ENCODE peak calls at places on chromosomes 6 and 20, in five cellular contexts. L, V, A, E and O are unnamed samples. For H3K27me3, the result is how much of the 10 kb centered on the place peaks cover.

GRCh38 chr20:21090112-21090737 is 15.9 kb downstream of the LINC00237 start:
- DNase-seq in L (no peak), V (no peak), A (peak), E (no peak), O (no peak)

GRCh38 chr20:45843506-45843905 is 9.9 kb downstream of the SNX21 start:
- DNase-seq in L (no peak), V (no peak), A (no peak), E (no peak), O (no peak)

GRCh38 chr20:5677389-5677788 is 72.8 kb upstream of the SHLD1 start:
- DNase-seq in L (no peak), V (no peak), A (no peak), E (no peak), O (no peak)

GRCh38 chr6:148265058-148265457 is 77.6 kb upstream of the SASH1 start:
- DNase-seq in L (no peak), V (no peak), A (peak), E (no peak), O (no peak)

GRCh38 chr6:70103798-70104197 is 199.1 kb downstream of the COL9A1 start:
- DNase-seq in L (no peak), V (no peak), A (no peak), E (no peak), O (no peak)

GRCh38 chr6:7998103-7998725 is 66.0 kb downstream of the BLOC1S5 start:
- DNase-seq in L (no peak), V (no peak), A (no peak), E (peak), O (no peak)

GRCh38 chr20:53737404-53738038 is 143.9 kb upstream of the ZNF217 start:
- DNase-seq in L (no peak), V (no peak), A (no peak), E (peak), O (no peak)

GRCh38 chr6:145544031-145544430 is 191.3 kb downstream of the EPM2A start:
- DNase-seq in L (peak), V (no peak), A (no peak), E (peak), O (no peak)

GRCh38 chr6:12113190-12113578 is 101.1 kb downstream of the HIVEP1 start:
- DNase-seq in L (no peak), V (no peak), A (peak), E (peak), O (no peak)

GRCh38 chr6:32189082-32189741 is 790 bp downstream of the PBX2 start:
- DNase-seq in L (no peak), V (no peak), A (no peak), E (no peak), O (no peak)

GRCh38 chr6:15907914-15908518 is 220.9 kb upstream of the MYLIP start:
- DNase-seq in L (no peak), V (no peak), A (peak), E (no peak), O (no peak)

GRCh38 chr6:83231146-83231545 is 38.0 kb downstream of the RWDD2A start:
- DNase-seq in L (no peak), V (no peak), A (no peak), E (peak), O (no peak)

GRCh38 chr20:13525225-13525940 is 113.3 kb downstream of the TASP1 start:
- DNase-seq in L (peak), V (no peak), A (peak), E (peak), O (no peak)

GRCh38 chr20:21208999-21209398 is 83.1 kb downstream of the KIZ start:
- DNase-seq in L (no peak), V (no peak), A (no peak), E (no peak), O (no peak)

GRCh38 chr6:45965007-45965406 is 50.7 kb downstream of the CLIC5 start:
- DNase-seq in L (no peak), V (no peak), A (no peak), E (peak), O (no peak)

GRCh38 chr6:1587546-1587945 is 22.2 kb upstream of the FOXC1 start:
- DNase-seq in L (no peak), V (no peak), A (no peak), E (no peak), O (no peak)

GRCh38 chr6:100260584-100260983 is 204.1 kb downstream of the SIM1 start:
- DNase-seq in L (no peak), V (no peak), A (no peak), E (peak), O (no peak)

GRCh38 chr20:24762371-24762770 is 186.7 kb upstream of the CST7 start:
- DNase-seq in L (no peak), V (no peak), A (no peak), E (no peak), O (no peak)

GRCh38 chr20:44651507-44652373 is at the start of gene ADA:
- DNase-seq in L (peak), V (peak), A (peak), E (peak), O (peak)

DNA sequence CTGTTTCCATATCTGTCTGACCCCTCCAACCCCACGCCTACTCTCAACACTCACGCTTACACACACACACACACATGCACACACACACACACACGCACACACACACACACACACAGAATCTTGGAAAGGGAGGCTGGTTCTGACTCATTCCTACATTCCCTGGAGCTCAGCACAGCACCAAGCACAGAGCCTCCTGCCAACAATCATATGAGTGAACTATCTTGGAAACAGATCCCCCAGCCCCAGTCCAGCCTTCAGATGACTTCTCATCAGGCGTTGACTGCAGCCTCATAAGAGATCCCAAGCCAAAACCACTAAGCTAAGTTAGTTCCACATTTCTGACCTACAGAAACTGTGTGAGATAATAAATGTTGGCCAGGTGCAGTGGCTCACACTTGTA is 14.1 kb upstream of the HCK start:
- DNase-seq in L (no peak), V (no peak), A (no peak), E (peak), O (no peak)
- H3K27me3 ChIP-seq in L (under half), V (under half), A (under half), E (half or more), O (under half)

DNA sequence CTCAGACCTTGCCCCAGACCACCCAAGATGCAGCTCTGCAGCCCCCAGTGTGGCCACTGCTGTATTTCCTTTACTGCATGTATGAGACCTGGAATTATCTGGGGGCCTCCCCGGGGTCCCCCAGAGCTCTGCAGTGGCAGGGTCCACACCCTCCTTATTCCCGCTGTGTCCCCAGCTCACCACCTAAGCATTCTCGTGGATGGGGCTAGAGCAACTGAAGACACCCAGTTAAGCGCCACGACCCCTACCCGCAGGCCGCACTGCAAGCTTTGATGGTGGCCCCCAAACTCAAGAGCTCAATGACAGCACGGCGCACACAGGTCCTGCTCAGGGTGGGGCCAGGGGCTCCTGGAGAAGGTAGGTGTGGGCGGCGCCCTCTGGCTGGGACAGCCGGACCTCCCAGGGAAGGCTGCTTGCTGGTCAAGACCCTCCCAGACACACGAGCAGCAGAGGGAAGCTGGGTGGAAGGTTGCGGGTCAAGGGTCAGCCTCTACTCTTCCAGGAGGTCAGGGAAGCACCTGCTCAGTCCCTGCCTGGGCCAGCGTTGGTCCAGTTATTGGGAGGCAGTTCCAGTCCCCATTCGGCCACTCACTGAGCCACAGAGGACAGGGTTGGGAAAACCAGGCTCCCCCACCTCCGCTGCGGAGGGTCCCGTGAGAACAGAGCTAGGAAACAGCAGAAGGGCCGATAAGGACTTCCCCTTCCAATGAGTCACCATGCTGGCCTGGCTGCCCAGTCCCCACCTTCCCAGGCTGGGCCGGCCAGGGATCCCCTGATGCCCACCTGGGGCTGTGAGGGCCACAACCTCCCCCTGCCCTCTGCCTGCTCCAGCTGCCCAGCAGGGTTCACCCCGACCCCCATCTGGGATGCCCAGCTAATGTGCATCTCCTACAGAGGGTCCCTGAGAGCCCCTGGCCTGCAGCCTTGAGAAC is 2.9 kb downstream of the LAMA5 start:
- DNase-seq in L (peak), V (no peak), A (no peak), E (no peak), O (peak)
- H3K27ac ChIP-seq in L (peak), V (no peak), A (no peak), E (peak), O (peak)

GRCh38 chr20:63466250-63466825 is 6.1 kb downstream of the KCNQ2 start:
- DNase-seq in L (no peak), V (no peak), A (no peak), E (no peak), O (no peak)

GRCh38 chr20:63466861-63467260 is 5.6 kb downstream of the KCNQ2 start:
- DNase-seq in L (no peak), V (no peak), A (no peak), E (no peak), O (no peak)

GRCh38 chr20:63468421-63468820 is 4.0 kb downstream of the KCNQ2 start:
- DNase-seq in L (no peak), V (no peak), A (no peak), E (no peak), O (no peak)

GRCh38 chr20:63469019-63469712 is 3.3 kb downstream of the KCNQ2 start:
- DNase-seq in L (no peak), V (no peak), A (no peak), E (no peak), O (no peak)

DNA sequence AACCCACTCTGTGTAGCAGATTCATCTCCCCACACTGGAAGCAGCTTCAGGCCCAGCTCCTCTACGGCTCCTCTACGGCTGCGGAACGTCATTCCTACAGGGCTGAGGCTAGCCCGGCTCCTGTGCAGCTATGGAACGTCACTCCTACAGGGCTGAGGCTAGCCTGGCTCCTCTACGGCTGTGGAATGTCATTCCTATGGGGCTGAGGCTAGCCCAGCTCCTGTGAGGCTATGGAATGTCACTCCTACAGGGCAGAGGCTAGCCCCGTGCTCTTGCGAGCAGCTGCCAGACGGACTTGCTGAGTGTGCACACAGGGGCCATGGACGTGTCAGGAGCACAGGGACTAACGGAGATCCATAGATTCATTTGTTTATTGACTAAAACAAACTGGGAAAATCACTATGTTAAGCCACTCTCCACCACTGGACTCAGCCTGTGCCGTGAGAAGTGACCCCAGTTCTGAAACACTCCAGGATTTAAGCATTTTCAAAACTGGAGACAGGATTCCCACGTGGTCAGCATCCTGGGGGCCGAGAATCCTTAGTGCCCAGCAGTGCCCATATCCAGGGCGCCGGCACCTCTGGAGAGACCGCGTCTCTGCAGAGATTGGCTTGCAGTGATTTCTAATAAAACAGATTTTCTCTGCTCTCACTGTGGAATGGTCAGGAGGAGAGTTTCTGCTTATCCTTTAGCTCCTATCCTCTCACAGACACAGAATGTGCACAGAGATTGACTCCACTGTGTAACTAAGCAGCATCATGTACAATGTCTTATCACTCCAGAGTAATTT is 5.0 kb downstream of the KCNQ2 start:
- DNase-seq in L (no peak), V (no peak), A (peak), E (no peak), O (no peak)
- H3K27me3 ChIP-seq in L (under half), V (under half), A (under half), E (under half), O (half or more)

DNA sequence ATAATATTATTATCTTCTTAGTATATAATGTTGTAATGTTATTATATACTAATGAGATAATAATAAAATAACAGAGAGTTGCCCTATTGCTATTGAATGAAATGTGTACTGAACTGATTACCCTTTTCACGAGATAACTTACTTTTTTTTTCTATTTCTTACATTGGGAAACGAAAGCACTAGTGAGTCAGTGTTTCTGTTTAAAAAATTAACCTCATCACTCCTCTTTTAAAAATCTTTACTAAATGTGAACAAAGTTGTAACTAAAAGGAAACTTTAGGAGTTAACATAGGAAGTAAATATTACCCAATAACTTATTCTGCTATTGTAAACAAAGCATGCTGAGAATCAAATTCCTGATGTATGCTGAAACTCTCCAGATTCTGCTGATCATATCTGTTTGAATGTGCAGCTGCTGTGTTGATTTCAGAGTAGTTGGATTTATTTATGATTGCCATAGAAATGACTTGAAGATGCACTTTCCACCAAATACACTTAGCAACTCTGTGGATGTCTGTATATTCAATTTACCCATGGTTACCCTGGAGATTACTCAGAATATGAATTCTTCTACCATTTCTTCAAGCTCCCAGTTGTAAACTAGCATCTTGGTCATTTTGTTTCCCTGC is 523.5 kb downstream of the TENT5A start:
- DNase-seq in L (no peak), V (no peak), A (no peak), E (peak), O (no peak)
- H3K27ac ChIP-seq in L (no peak), V (no peak), A (no peak), E (no peak), O (no peak)

DNA sequence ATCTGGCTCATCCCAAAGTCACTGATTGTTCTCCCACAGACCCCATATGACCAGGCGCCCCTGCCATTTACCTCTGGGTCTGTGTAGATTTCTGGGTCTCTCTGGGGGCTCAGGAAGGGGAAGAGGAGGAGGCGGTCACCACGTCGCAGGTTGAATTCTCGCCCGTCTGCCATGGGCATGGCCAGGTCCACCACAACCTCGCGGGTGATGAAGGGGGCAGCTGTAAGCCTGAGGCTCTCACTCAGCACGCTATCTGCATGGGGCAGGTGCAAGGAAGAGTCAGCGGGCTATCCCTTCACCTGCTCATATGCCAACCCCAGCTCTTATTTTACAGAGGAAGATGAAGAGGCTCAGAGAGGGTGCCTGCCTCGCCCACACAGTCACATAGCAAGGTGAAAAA is 30.5 kb upstream of the KCNB1 start:
- DNase-seq in L (no peak), V (no peak), A (no peak), E (no peak), O (no peak)
- H3K27me3 ChIP-seq in L (under half), V (under half), A (under half), E (under half), O (under half)

DNA sequence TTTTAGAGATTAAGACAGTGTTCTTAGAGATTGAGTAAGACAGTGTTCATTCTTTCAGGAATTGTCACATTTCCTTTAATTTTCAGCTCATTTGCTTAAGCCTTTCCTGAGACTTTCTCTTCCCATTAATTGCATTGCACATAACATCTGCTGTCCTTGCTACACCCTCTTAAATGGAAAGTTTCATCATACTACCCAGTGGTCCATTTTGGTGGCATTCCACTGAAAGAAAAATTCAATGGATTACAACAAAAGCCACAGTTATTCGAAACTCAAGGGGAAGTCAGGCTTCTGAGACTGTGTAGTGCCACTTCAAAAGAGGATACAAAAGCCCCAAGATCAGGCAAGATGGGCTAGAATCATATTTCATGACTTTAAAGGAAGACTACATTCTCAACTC is 64.0 kb downstream of the RSPO3 start:
- DNase-seq in L (no peak), V (no peak), A (no peak), E (peak), O (no peak)
- H3K27ac ChIP-seq in L (no peak), V (no peak), A (no peak), E (no peak), O (no peak)

DNA sequence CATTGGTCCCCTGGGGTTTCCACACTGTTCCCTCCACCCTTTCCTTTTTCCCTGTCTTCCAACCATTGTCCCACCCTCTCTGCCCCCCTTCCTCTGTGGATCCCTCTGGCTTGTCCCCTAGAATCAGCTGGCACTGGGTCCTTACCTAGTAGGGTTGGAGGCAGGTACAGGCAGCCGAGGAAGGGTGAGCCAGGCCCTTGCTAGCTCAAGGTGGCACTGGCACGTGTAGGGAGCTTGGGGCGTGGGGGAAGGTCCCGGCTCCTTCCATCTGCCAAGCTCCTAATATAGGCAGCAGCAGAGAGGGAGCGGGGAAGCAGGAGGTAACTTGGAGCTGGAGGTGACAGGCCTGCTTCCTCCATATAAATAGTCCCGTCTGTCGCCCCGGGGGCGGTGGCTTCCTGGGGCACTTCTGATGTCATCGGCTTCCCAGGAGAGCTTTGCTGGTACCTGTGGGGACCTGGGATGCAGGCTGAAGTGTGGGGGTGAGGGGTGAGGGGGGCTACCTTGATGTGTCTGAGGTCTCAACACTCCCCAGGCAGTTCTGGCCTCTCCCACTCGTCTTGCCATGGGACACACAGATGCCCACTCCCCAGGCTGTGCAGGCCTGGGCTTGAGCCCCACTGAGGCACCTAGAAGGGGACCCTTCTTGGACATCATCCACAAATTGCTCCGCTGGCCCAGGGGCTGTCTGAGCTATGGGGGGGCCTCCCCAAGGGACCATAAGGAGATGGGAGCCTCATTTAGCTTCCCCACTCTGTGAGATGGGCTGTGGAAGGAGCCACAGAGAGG is 155.3 kb upstream of the MLN start:
- DNase-seq in L (no peak), V (no peak), A (peak), E (no peak), O (no peak)
- H3K27me3 ChIP-seq in L (under half), V (under half), A (under half), E (under half), O (under half)

GRCh38 chr6:149701699-149702098 is 16.2 kb downstream of the LATS1 start:
- DNase-seq in L (no peak), V (no peak), A (peak), E (peak), O (no peak)
- H3K27ac ChIP-seq in L (peak), V (no peak), A (peak), E (no peak), O (no peak)

GRCh38 chr20:63544241-63544957 is 3.1 kb downstream of the SRMS start:
- DNase-seq in L (no peak), V (no peak), A (no peak), E (no peak), O (no peak)

GRCh38 chr20:63546256-63546655 is 1.3 kb downstream of the SRMS start:
- DNase-seq in L (no peak), V (no peak), A (no peak), E (no peak), O (no peak)

GRCh38 chr20:63546686-63547483 is 664 bp downstream of the SRMS start:
- DNase-seq in L (no peak), V (no peak), A (no peak), E (no peak), O (no peak)

GRCh38 chr20:63544958-63545516 is 2.5 kb downstream of the SRMS start:
- DNase-seq in L (no peak), V (no peak), A (no peak), E (no peak), O (no peak)

GRCh38 chr20:63545814-63546213 is 1.7 kb downstream of the SRMS start:
- DNase-seq in L (no peak), V (no peak), A (no peak), E (no peak), O (no peak)
- H3K27me3 ChIP-seq in L (under half), V (under half), A (under half), E (under half), O (under half)